ENCODE peak calls at places on chromosomes 5 and 9, in six cellular contexts. I is effector memory CD4-positive, alpha-beta T cell; Y is body of pancreas; A is AG04450; L is CD4-positive, alpha-beta T cell; Q is CD8-positive, alpha-beta T cell. G is an unnamed sample.
A peak's percentile ranks its signal among the peaks of the same experiment; 100 is the strongest.

GRCh38 chr5:82092-82491 is 9.9 kb upstream of the PLEKHG4B start:
- DNase-seq in Q (no peak), I (no peak), L (no peak), A (no peak), Y (peak; percentile 30), G (no peak)

GRCh38 chr5:138459311-138459710 is 6.0 kb upstream of the EGR1 start:
- DNase-seq in A (no peak), I (peak; percentile 75), Q (peak; percentile 71), L (peak; percentile 77), Y (no peak), G (peak; percentile 88)

GRCh38 chr9:109968702-109969450 is 188.9 kb downstream of the PALM2AKAP2 start:
- DNase-seq in A (no peak), L (no peak), I (no peak), Q (no peak), Y (no peak), G (no peak)

GRCh38 chr9:127365461-127365860 is 31.5 kb upstream of the SLC2A8 start:
- DNase-seq in Q (no peak), Y (no peak), A (no peak), L (no peak), I (no peak), G (no peak)

GRCh38 chr5:102341918-102342317 is 45.8 kb upstream of the SLCO4C1 start:
- DNase-seq in A (no peak), Y (no peak), L (no peak), I (no peak), Q (no peak), G (no peak)

GRCh38 chr5:105659396-105659795 is 2011.3 kb downstream of the EFNA5 start:
- DNase-seq in L (no peak), Q (no peak), Y (no peak), A (no peak), I (no peak), G (no peak)

GRCh38 chr5:132627470-132627869 is 30.5 kb upstream of the IL13 start:
- DNase-seq in L (no peak), Q (no peak), I (no peak), A (no peak), Y (no peak), G (no peak)

GRCh38 chr5:50343715-50344114 is 97.4 kb downstream of the EMB start:
- DNase-seq in Y (no peak), I (no peak), L (no peak), Q (no peak), A (no peak), G (no peak)

GRCh38 chr9:33750307-33750838 is 45.0 kb upstream of the PRSS3 start:
- DNase-seq in Q (no peak), I (no peak), A (no peak), L (no peak), Y (peak; percentile 14), G (peak; percentile 65)

GRCh38 chr9:35599763-35600604 is 5.1 kb upstream of the TESK1 start:
- DNase-seq in Y (no peak), I (no peak), Q (no peak), L (no peak), A (no peak), G (no peak)

GRCh38 chr5:11407553-11408145 is 496.6 kb downstream of the CTNND2 start:
- DNase-seq in Y (no peak), Q (no peak), A (no peak), I (no peak), L (no peak), G (no peak)

GRCh38 chr5:148615644-148616283 is 38.6 kb downstream of the HTR4 start:
- DNase-seq in L (no peak), Q (no peak), Y (no peak), A (no peak), I (no peak), G (no peak)

GRCh38 chr9:133934512-133935221 is 57.5 kb downstream of the VAV2 start:
- DNase-seq in A (no peak), L (no peak), Q (no peak), Y (no peak), I (no peak), G (no peak)

GRCh38 chr5:30994926-30995325 is 198.6 kb upstream of the CDH6 start:
- DNase-seq in Y (no peak), L (no peak), Q (no peak), I (no peak), A (no peak), G (no peak)

GRCh38 chr9:9003184-9003583 is 1203.6 kb upstream of the DMAC1 start:
- DNase-seq in Y (no peak), Q (no peak), I (no peak), A (no peak), L (no peak), G (no peak)

GRCh38 chr5:123549256-123549904 is 37.4 kb downstream of the CSNK1G3 start:
- DNase-seq in L (peak; percentile 40), Y (no peak), Q (peak; percentile 42), A (no peak), I (peak; percentile 54), G (peak; percentile 63)

GRCh38 chr9:18947772-18948391 is 85.1 kb downstream of the SAXO1 start:
- DNase-seq in A (no peak), Y (no peak), Q (no peak), L (no peak), I (no peak), G (no peak)

GRCh38 chr5:144028058-144028457 is 142.4 kb downstream of the YIPF5 start:
- DNase-seq in I (no peak), Y (peak; percentile 34), Q (no peak), A (no peak), L (no peak), G (no peak)

GRCh38 chr9:131997779-131998178 is 81.9 kb downstream of the MED27 start:
- DNase-seq in L (no peak), A (no peak), Y (peak; percentile 35), I (no peak), Q (no peak), G (no peak)

GRCh38 chr9:82706781-82707180 is 356.2 kb downstream of the RASEF start:
- DNase-seq in Y (no peak), L (no peak), Q (no peak), A (no peak), I (no peak), G (no peak)

GRCh38 chr5:61966991-61967390 is 339.0 kb upstream of the KIF2A start:
- DNase-seq in A (no peak), L (no peak), Y (no peak), Q (no peak), I (no peak), G (no peak)
- H3K27ac ChIP-seq in A (no peak overlapping the region), L (no peak overlapping the region), Y (no peak overlapping the region), Q (no peak overlapping the region), I (no peak overlapping the region), G (no peak overlapping the region)

GRCh38 chr5:16894236-16895057 is 41.6 kb downstream of the MYO10 start:
- DNase-seq in Y (peak; percentile 57), Q (no peak), I (no peak), L (no peak), A (peak; percentile 45), G (no peak)

GRCh38 chr5:16897284-16897704 is 38.8 kb downstream of the MYO10 start:
- DNase-seq in A (no peak), Q (no peak), I (no peak), L (no peak), Y (no peak), G (no peak)

GRCh38 chr5:16899171-16899570 is 36.9 kb downstream of the MYO10 start:
- DNase-seq in L (no peak), Y (no peak), I (no peak), Q (no peak), A (no peak), G (no peak)

GRCh38 chr5:16897800-16898199 is 38.3 kb downstream of the MYO10 start:
- DNase-seq in Y (no peak), I (no peak), A (no peak), Q (no peak), L (no peak), G (no peak)

DNA sequence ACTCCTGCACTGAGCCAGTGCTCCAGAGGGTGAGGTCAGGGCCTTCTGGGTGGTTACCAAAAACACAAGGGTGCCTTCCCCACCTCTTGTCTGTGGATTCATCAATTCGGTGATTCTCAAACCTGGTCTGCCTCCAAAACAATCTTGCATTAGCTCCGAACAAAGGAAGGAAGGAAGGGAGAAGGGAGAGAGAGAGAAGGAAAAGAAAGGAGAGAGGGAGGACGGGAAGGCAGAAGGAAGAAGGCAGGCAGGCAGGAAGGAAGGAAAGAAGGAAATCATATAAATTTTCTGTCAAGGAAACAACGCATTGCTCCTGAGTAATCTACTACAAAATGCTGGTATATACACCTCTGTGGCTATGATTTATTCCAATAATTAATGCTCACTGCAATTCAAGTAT is 39.3 kb downstream of the MYO10 start:
- DNase-seq in A (no peak), Y (no peak), I (no peak), L (no peak), Q (no peak), G (no peak)
- H3K9me3 ChIP-seq in A (no peaks in the 10 kb centered on the region), Y (no peaks in the 10 kb centered on the region), I (no peaks in the 10 kb centered on the region), L (no peaks in the 10 kb centered on the region), Q (no peaks in the 10 kb centered on the region), G (no peaks in the 10 kb centered on the region)

DNA sequence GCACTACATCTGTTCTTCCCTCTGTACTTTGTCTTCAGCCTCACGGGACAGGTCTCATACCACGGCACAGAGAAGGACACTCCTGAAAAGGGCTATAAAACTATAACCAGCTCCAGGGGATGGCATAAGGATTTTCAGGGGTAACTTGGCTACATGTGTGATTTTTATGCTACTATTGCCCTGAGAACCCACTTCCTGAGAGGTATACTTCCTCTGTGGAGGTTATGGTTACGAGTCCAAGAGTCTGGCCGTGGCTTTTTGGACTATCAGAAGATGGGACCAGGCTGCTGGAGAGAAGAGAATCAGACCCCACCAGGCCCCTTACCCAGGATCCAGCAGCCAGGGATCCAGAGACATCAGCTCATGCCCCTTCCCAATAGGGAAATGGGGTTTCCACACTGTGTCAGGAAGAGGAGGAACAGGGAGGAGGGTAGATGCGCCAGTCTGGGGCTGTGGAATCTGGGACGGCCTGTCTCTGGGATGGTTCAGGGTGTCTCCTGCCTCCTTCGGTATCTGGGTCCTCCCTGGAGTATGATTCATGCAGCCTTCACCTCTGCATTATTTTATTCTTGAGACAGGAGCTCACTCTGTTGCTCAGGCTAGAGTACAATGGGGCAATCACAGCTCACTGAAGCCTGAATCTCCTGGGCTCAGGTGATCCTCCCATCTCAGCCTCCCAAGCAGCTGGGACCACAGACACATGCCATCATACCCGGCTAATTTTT is 29.7 kb downstream of the WHRN start:
- DNase-seq in I (no peak), A (no peak), Y (no peak), Q (no peak), L (no peak), G (no peak)
- H3K27ac ChIP-seq in I (no peak overlapping the region), A (no peak overlapping the region), Y (no peak overlapping the region), Q (no peak overlapping the region), L (no peak overlapping the region), G (no peak overlapping the region)

GRCh38 chr5:180060192-180060591 is 11.4 kb downstream of the RNF130 start:
- DNase-seq in L (no peak), I (no peak), Y (no peak), A (no peak), Q (no peak), G (no peak)

GRCh38 chr5:180054226-180054625 is 17.3 kb downstream of the RNF130 start:
- DNase-seq in L (no peak), Y (no peak), A (no peak), Q (no peak), I (no peak), G (no peak)

GRCh38 chr5:180056153-180056552 is 15.4 kb downstream of the RNF130 start:
- DNase-seq in Q (no peak), I (no peak), Y (no peak), L (no peak), A (no peak), G (no peak)

DNA sequence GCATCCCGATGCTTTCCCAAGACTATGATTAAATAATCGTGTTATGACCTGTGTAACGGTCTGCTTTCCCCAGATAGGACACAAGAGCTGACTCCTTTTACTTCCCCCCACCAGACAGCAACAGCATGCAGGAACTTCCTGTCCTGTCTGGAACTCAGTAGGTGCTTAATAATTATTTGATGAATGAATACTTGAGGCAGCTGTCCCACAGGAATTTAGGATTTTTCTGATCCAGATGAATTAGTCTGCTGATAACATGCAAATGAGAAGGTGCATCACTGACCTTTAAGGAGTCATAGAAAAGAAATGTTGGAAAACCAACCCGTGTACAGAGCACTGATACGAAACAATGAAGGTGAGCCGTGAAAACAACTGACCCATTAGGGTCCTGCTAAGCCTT is 12.2 kb downstream of the RNF130 start:
- DNase-seq in I (no peak), A (no peak), Y (no peak), Q (no peak), L (no peak), G (no peak)
- H3K9me3 ChIP-seq in I (no peaks in the 10 kb centered on the region), A (no peaks in the 10 kb centered on the region), Y (no peaks in the 10 kb centered on the region), Q (no peaks in the 10 kb centered on the region), L (no peaks in the 10 kb centered on the region), G (no peaks in the 10 kb centered on the region)

G was measured in Peyer's patch.